ENCODE peak calls at places on chromosome 4, in six cellular contexts. Z, R, M, D, S and V are unnamed samples.

GRCh38 chr4:14237911-14238310 is 610.4 kb upstream of the BOD1L1 start:
- DNase-seq in R (no peak), S (no peak), D (no peak), Z (no peak), M (no peak), V (no peak)

GRCh38 chr4:101284546-101284945 is 62.8 kb downstream of the PPP3CA start:
- DNase-seq in M (no peak), S (no peak), D (peak; percentile 38), Z (no peak), R (no peak), V (no peak)

GRCh38 chr4:169266081-169266480 is 4.7 kb downstream of the SH3RF1 start:
- DNase-seq in D (no peak), S (no peak), M (no peak), R (no peak), Z (no peak), V (no peak)

GRCh38 chr4:186946140-186946539 is 222.5 kb upstream of the FAT1 start:
- DNase-seq in S (no peak), Z (no peak), R (no peak), D (no peak), M (no peak), V (no peak)

GRCh38 chr4:130573742-130574141 is 1477.8 kb downstream of the C4orf33 start:
- DNase-seq in R (no peak), M (no peak), Z (no peak), D (no peak), S (no peak), V (no peak)

GRCh38 chr4:145619639-145619996 is 433 bp downstream of the MMAA start:
- DNase-seq in D (peak; percentile 21), Z (peak; percentile 74), S (peak; percentile 55), R (peak; percentile 57), M (peak; percentile 14), V (peak; percentile 29)

GRCh38 chr4:101527186-101527585 is 179.9 kb upstream of the PPP3CA start:
- DNase-seq in S (no peak), Z (no peak), D (no peak), R (no peak), M (no peak), V (peak; percentile 14)

GRCh38 chr4:183960021-183960420 is 54.9 kb downstream of the STOX2 start:
- DNase-seq in Z (no peak), D (no peak), M (peak; percentile 91), S (peak; percentile 73), R (peak; percentile 72), V (no peak)

GRCh38 chr4:151325320-151326246 is at the start of gene SH3D19:
- DNase-seq in S (peak; percentile 69), M (peak; percentile 51), D (peak; percentile 31), R (peak; percentile 19), Z (no peak), V (no peak)

GRCh38 chr4:23423540-23423939 is 466.3 kb downstream of the PPARGC1A start:
- DNase-seq in S (no peak), M (no peak), R (no peak), D (no peak), Z (no peak), V (no peak)

GRCh38 chr4:115152081-115152480 is 38.7 kb upstream of the NDST4 start:
- DNase-seq in D (no peak), R (no peak), M (no peak), Z (no peak), S (no peak), V (no peak)

GRCh38 chr4:23889814-23890269 is at the start of gene PPARGC1A:
- DNase-seq in D (no peak), Z (peak; percentile 64), M (peak; percentile 47), R (peak; percentile 50), S (peak; percentile 71), V (no peak)

GRCh38 chr4:66357316-66357715 is 687.0 kb upstream of the EPHA5 start:
- DNase-seq in M (no peak), D (peak; percentile 17), R (peak; percentile 12), Z (no peak), S (no peak), V (no peak)

GRCh38 chr4:170853422-170854021 is 763.8 kb upstream of the AADAT start:
- DNase-seq in S (peak; percentile 34), Z (no peak), R (no peak), D (no peak), M (no peak), V (no peak)

GRCh38 chr4:82652062-82652461 is 90.3 kb upstream of the TMEM150C start:
- DNase-seq in R (peak; percentile 23), M (no peak), Z (no peak), S (no peak), D (peak; percentile 28), V (no peak)

GRCh38 chr4:100796333-100796732 is 278.5 kb upstream of the EMCN start:
- DNase-seq in M (peak; percentile 86), S (no peak), D (no peak), Z (no peak), R (no peak), V (no peak)

GRCh38 chr4:150049682-150050081 is 28.6 kb upstream of the DCLK2 start:
- DNase-seq in M (no peak), Z (no peak), R (no peak), S (no peak), D (no peak), V (no peak)

GRCh38 chr4:17721496-17722360 is 59.7 kb downstream of the FAM184B start:
- DNase-seq in S (no peak), M (no peak), Z (no peak), D (peak; percentile 52), R (peak; percentile 23), V (no peak)

GRCh38 chr4:139609647-139610046 is 53.6 kb upstream of the SETD7 start:
- DNase-seq in M (no peak), D (peak; percentile 65), S (no peak), Z (no peak), R (peak; percentile 83), V (no peak)

GRCh38 chr4:105088110-105088879 is 58.4 kb upstream of the TET2 start:
- DNase-seq in R (peak; percentile 98), Z (no peak), S (peak; percentile 5), M (no peak), D (peak; percentile 93), V (no peak)

GRCh38 chr4:115675721-115676120 is 562.3 kb upstream of the NDST4 start:
- DNase-seq in Z (no peak), R (no peak), S (no peak), D (no peak), M (no peak), V (no peak)

GRCh38 chr4:63105839-63106238 is 1303.4 kb downstream of the TECRL start:
- DNase-seq in Z (no peak), R (no peak), M (no peak), D (no peak), S (no peak), V (no peak)

GRCh38 chr4:3305610-3306371 is 13.0 kb downstream of the RGS12 start:
- DNase-seq in Z (no peak), D (no peak), M (peak; percentile 19), R (peak; percentile 62), S (peak; percentile 64), V (no peak)

GRCh38 chr4:81137446-81137845 is 77.6 kb downstream of the PRKG2 start:
- DNase-seq in Z (no peak), S (no peak), M (no peak), R (peak; percentile 49), D (no peak), V (no peak)

GRCh38 chr4:141912831-141913230 is 276.4 kb downstream of the IL15 start:
- DNase-seq in M (no peak), S (no peak), R (peak; percentile 14), D (no peak), Z (no peak), V (no peak)

GRCh38 chr4:48904101-48904500 is 2.5 kb downstream of the OCIAD2 start:
- DNase-seq in R (no peak), M (no peak), D (no peak), S (no peak), Z (no peak), V (no peak)

GRCh38 chr4:83503974-83504373 is 19.1 kb upstream of the ABRAXAS1 start:
- DNase-seq in M (no peak), D (no peak), S (no peak), R (no peak), Z (no peak), V (no peak)

GRCh38 chr4:55910140-55910539 is 38.6 kb upstream of the CEP135 start:
- DNase-seq in M (no peak), Z (no peak), D (peak; percentile 50), S (no peak), R (peak; percentile 68), V (no peak)

GRCh38 chr4:61443813-61444510 is 243.8 kb downstream of the ADGRL3 start:
- DNase-seq in S (no peak), R (peak; percentile 61), D (no peak), M (no peak), Z (no peak), V (no peak)

GRCh38 chr4:141335166-141335565 is 114.5 kb downstream of the ZNF330 start:
- DNase-seq in M (no peak), S (no peak), R (no peak), Z (no peak), D (no peak), V (no peak)

GRCh38 chr4:6196324-6196723 is 4.0 kb downstream of the JAKMIP1 start:
- DNase-seq in R (no peak), D (no peak), Z (no peak), S (no peak), M (no peak), V (no peak)

GRCh38 chr4:119048446-119048845 is 87.2 kb upstream of the MYOZ2 start:
- DNase-seq in D (no peak), Z (no peak), S (no peak), M (no peak), R (no peak), V (no peak)

GRCh38 chr4:86482851-86483490 is 111.1 kb upstream of the PTPN13 start:
- DNase-seq in S (no peak), R (no peak), M (no peak), Z (no peak), D (no peak), V (no peak)

GRCh38 chr4:9762823-9763475 is 18.5 kb upstream of the DRD5 start:
- DNase-seq in Z (peak; percentile 21), D (peak; percentile 37), M (peak; percentile 33), S (peak; percentile 70), R (peak; percentile 55), V (no peak)

GRCh38 chr4:107203733-107204132 is 167.6 kb upstream of the DKK2 start:
- DNase-seq in Z (no peak), M (no peak), S (no peak), D (no peak), R (no peak), V (no peak)

GRCh38 chr4:86857341-86858052 is 8.3 kb upstream of the SLC10A6 start:
- DNase-seq in S (no peak), Z (no peak), D (no peak), M (no peak), R (no peak), V (no peak)

GRCh38 chr4:136183513-136183912 is 1348.8 kb downstream of the PCDH18 start:
- DNase-seq in M (no peak), Z (no peak), D (no peak), R (no peak), S (no peak), V (no peak)